ENCODE peak calls at places on chromosome 2, in four cellular contexts. One of them, this sample, is unnamed.

GRCh38 chr2:64212801-64213321 is 68.6 kb upstream of the PELI1 start:
- DNase-seq in IMR-90: peak
- DNase-seq in mesendoderm: no peak
- DNase-seq in H9: no peak
- DNase-seq in this sample: no peak

GRCh38 chr2:235577404-235578330 is 83.8 kb downstream of the AGAP1 start:
- DNase-seq in mesendoderm: no peak
- DNase-seq in H9: no peak
- DNase-seq in IMR-90: peak
- DNase-seq in this sample: no peak

GRCh38 chr2:113167962-113168340 is 5.8 kb upstream of the PSD4 start:
- DNase-seq in IMR-90: no peak
- DNase-seq in mesendoderm: no peak
- DNase-seq in H9: no peak
- DNase-seq in this sample: no peak

GRCh38 chr2:239839306-239839705 is 185.8 kb downstream of the NDUFA10 start:
- DNase-seq in mesendoderm: no peak
- DNase-seq in IMR-90: no peak
- DNase-seq in H9: no peak
- DNase-seq in this sample: no peak

GRCh38 chr2:125581561-125581960 is 1074.4 kb upstream of the GYPC start:
- DNase-seq in IMR-90: no peak
- DNase-seq in mesendoderm: peak
- DNase-seq in H9: no peak
- DNase-seq in this sample: no peak

GRCh38 chr2:216698895-216699294 is 3.5 kb upstream of the IGFBP5 start:
- DNase-seq in mesendoderm: peak
- DNase-seq in IMR-90: peak
- DNase-seq in H9: no peak
- DNase-seq in this sample: no peak

GRCh38 chr2:25617948-25618646 is 55.3 kb downstream of the DTNB start:
- DNase-seq in IMR-90: peak
- DNase-seq in mesendoderm: no peak
- DNase-seq in H9: no peak
- DNase-seq in this sample: no peak

GRCh38 chr2:1968988-1969700 is 224.8 kb upstream of the PXDN start:
- DNase-seq in H9: no peak
- DNase-seq in mesendoderm: peak
- DNase-seq in IMR-90: no peak
- DNase-seq in this sample: no peak

GRCh38 chr2:206112108-206112507 is 26.1 kb upstream of the INO80D start:
- DNase-seq in mesendoderm: no peak
- DNase-seq in H9: no peak
- DNase-seq in IMR-90: no peak
- DNase-seq in this sample: no peak

GRCh38 chr2:207054521-207054920 is 111.2 kb downstream of the KLF7 start:
- DNase-seq in mesendoderm: no peak
- DNase-seq in H9: no peak
- DNase-seq in IMR-90: peak
- DNase-seq in this sample: no peak

GRCh38 chr2:230895536-230896345 is 29.3 kb downstream of the GPR55 start:
- DNase-seq in H9: peak
- DNase-seq in IMR-90: no peak
- DNase-seq in mesendoderm: no peak
- DNase-seq in this sample: no peak

GRCh38 chr2:222399038-222399783 is 25.1 kb upstream of the SGPP2 start:
- DNase-seq in mesendoderm: peak
- DNase-seq in IMR-90: no peak
- DNase-seq in H9: no peak
- DNase-seq in this sample: no peak

GRCh38 chr2:98710709-98711108 is 20.2 kb downstream of the MGAT4A start:
- DNase-seq in IMR-90: no peak
- DNase-seq in H9: no peak
- DNase-seq in mesendoderm: no peak
- DNase-seq in this sample: no peak

GRCh38 chr2:157229572-157229971 is 27.9 kb upstream of the GALNT5 start:
- DNase-seq in mesendoderm: no peak
- DNase-seq in IMR-90: peak
- DNase-seq in H9: no peak
- DNase-seq in this sample: no peak

GRCh38 chr2:201965550-201965949 is 68.1 kb upstream of the FZD7 start:
- DNase-seq in H9: no peak
- DNase-seq in IMR-90: no peak
- DNase-seq in mesendoderm: no peak
- DNase-seq in this sample: no peak

GRCh38 chr2:145906356-145906755 is 1386.4 kb upstream of the ZEB2 start:
- DNase-seq in H9: peak
- DNase-seq in IMR-90: peak
- DNase-seq in mesendoderm: peak
- DNase-seq in this sample: peak

GRCh38 chr2:83900859-83901258 is 558.2 kb downstream of the SUCLG1 start:
- DNase-seq in H9: no peak
- DNase-seq in IMR-90: peak
- DNase-seq in mesendoderm: peak
- DNase-seq in this sample: no peak

GRCh38 chr2:35973132-35973736 is 382.3 kb upstream of the CRIM1 start:
- DNase-seq in H9: no peak
- DNase-seq in mesendoderm: peak
- DNase-seq in IMR-90: peak
- DNase-seq in this sample: no peak

GRCh38 chr2:240584486-240585031 is 2.0 kb upstream of the CAPN10 start:
- DNase-seq in mesendoderm: peak
- DNase-seq in IMR-90: no peak
- DNase-seq in H9: peak
- DNase-seq in this sample: no peak

GRCh38 chr2:128401680-128402079 is 83.0 kb upstream of the HS6ST1 start:
- DNase-seq in H9: peak
- DNase-seq in IMR-90: no peak
- DNase-seq in mesendoderm: no peak
- DNase-seq in this sample: no peak

GRCh38 chr2:196279496-196279895 is 108.1 kb upstream of the STK17B start:
- DNase-seq in mesendoderm: no peak
- DNase-seq in IMR-90: peak
- DNase-seq in H9: no peak
- DNase-seq in this sample: no peak

GRCh38 chr2:37526856-37527255 is 144.6 kb downstream of the CDC42EP3 start:
- DNase-seq in IMR-90: no peak
- DNase-seq in H9: no peak
- DNase-seq in mesendoderm: no peak
- DNase-seq in this sample: no peak

GRCh38 chr2:54983345-54984235 is 66.7 kb downstream of the RTN4 start:
- DNase-seq in H9: no peak
- DNase-seq in IMR-90: no peak
- DNase-seq in mesendoderm: no peak
- DNase-seq in this sample: no peak

GRCh38 chr2:9102861-9103662 is 99.6 kb upstream of the MBOAT2 start:
- DNase-seq in IMR-90: no peak
- DNase-seq in H9: no peak
- DNase-seq in mesendoderm: peak
- DNase-seq in this sample: peak

GRCh38 chr2:137964859-137965459 is 686 bp downstream of the HNMT start:
- DNase-seq in mesendoderm: no peak
- DNase-seq in H9: no peak
- DNase-seq in IMR-90: no peak
- DNase-seq in this sample: no peak

GRCh38 chr2:177543007-177543760 is 150.6 kb downstream of the AGPS start:
- DNase-seq in mesendoderm: no peak
- DNase-seq in IMR-90: peak
- DNase-seq in H9: no peak
- DNase-seq in this sample: no peak

GRCh38 chr2:178195390-178196166 is 1.3 kb downstream of the OSBPL6 start:
- DNase-seq in H9: no peak
- DNase-seq in mesendoderm: no peak
- DNase-seq in IMR-90: no peak
- DNase-seq in this sample: no peak

GRCh38 chr2:161219213-161219612 is 59.0 kb downstream of the TANK start:
- DNase-seq in mesendoderm: no peak
- DNase-seq in H9: no peak
- DNase-seq in IMR-90: no peak
- DNase-seq in this sample: no peak

GRCh38 chr2:173432049-173432754 is 77.5 kb downstream of the CDCA7 start:
- DNase-seq in mesendoderm: no peak
- DNase-seq in H9: no peak
- DNase-seq in IMR-90: peak
- DNase-seq in this sample: no peak

GRCh38 chr2:235180642-235181041 is 228.8 kb downstream of the SH3BP4 start:
- DNase-seq in H9: no peak
- DNase-seq in IMR-90: no peak
- DNase-seq in mesendoderm: no peak
- DNase-seq in this sample: no peak

GRCh38 chr2:169945515-169945914 is 118.3 kb downstream of the UBR3 start:
- DNase-seq in mesendoderm: no peak
- DNase-seq in H9: no peak
- DNase-seq in IMR-90: no peak
- DNase-seq in this sample: no peak

GRCh38 chr2:169452080-169452479 is 27.2 kb upstream of the BBS5 start:
- DNase-seq in mesendoderm: peak
- DNase-seq in H9: no peak
- DNase-seq in IMR-90: peak
- DNase-seq in this sample: no peak

GRCh38 chr2:215612770-215613169 is 176.9 kb upstream of the FN1 start:
- DNase-seq in mesendoderm: peak
- DNase-seq in H9: no peak
- DNase-seq in IMR-90: peak
- DNase-seq in this sample: no peak

GRCh38 chr2:194003911-194004310 is 1653.1 kb upstream of the SLC39A10 start:
- DNase-seq in H9: no peak
- DNase-seq in IMR-90: no peak
- DNase-seq in mesendoderm: no peak
- DNase-seq in this sample: no peak

GRCh38 chr2:120612471-120612870 is 123.2 kb upstream of the GLI2 start:
- DNase-seq in H9: no peak
- DNase-seq in IMR-90: no peak
- DNase-seq in mesendoderm: no peak
- DNase-seq in this sample: no peak

GRCh38 chr2:122794100-122794499 is 1038.6 kb downstream of the TSN start:
- DNase-seq in IMR-90: no peak
- DNase-seq in H9: no peak
- DNase-seq in mesendoderm: no peak
- DNase-seq in this sample: no peak

GRCh38 chr2:68356599-68357239 is 8.4 kb upstream of the PLEK start:
- DNase-seq in IMR-90: no peak
- DNase-seq in mesendoderm: no peak
- DNase-seq in H9: no peak
- DNase-seq in this sample: no peak

GRCh38 chr2:212024040-212024439 is 514.6 kb downstream of the ERBB4 start:
- DNase-seq in mesendoderm: no peak
- DNase-seq in H9: no peak
- DNase-seq in IMR-90: no peak
- DNase-seq in this sample: no peak
- H3K56ac ChIP-seq in mesendoderm: no peak
- H3K56ac ChIP-seq in H9: no peak
- H3K56ac ChIP-seq in IMR-90: no peak
- H3K56ac ChIP-seq in this sample: no peak

GRCh38 chr2:66995636-66996035 is 401.5 kb upstream of the ETAA1 start:
- DNase-seq in IMR-90: no peak
- DNase-seq in H9: no peak
- DNase-seq in mesendoderm: no peak
- DNase-seq in this sample: no peak
- H3K56ac ChIP-seq in IMR-90: no peak
- H3K56ac ChIP-seq in H9: no peak
- H3K56ac ChIP-seq in mesendoderm: no peak
- H3K56ac ChIP-seq in this sample: no peak

DNA sequence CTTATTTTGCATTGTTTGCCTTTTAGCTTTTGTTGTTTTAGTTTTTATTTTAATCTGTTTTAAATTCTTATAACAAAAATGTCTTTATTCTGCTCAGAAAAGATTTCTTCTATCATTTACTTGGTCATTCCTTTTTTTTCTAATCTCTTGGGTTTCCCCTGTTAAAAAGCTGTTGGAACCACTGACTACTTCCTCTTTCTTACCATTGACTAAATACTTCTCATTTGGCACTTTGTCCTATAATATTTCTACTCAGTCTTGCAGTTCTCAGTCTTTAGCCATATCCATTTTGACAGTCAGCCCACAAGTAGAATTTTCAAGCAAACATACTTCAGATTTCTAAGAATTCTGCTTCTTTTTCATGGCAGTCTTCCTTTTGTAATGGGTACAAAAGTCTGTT is 567.2 kb downstream of the SATB2 start:
- DNase-seq in mesendoderm: no peak
- DNase-seq in IMR-90: no peak
- DNase-seq in H9: no peak
- DNase-seq in this sample: no peak
- H3K56ac ChIP-seq in mesendoderm: no peak
- H3K56ac ChIP-seq in IMR-90: no peak
- H3K56ac ChIP-seq in H9: no peak
- H3K56ac ChIP-seq in this sample: no peak

GRCh38 chr2:105928563-105928962 is 183.9 kb downstream of the NCK2 start:
- DNase-seq in H9: no peak
- DNase-seq in mesendoderm: no peak
- DNase-seq in IMR-90: no peak
- DNase-seq in this sample: no peak

GRCh38 chr2:105924271-105924670 is 179.6 kb downstream of the NCK2 start:
- DNase-seq in mesendoderm: no peak
- DNase-seq in H9: no peak
- DNase-seq in IMR-90: no peak
- DNase-seq in this sample: no peak

GRCh38 chr2:105926960-105927678 is 182.4 kb downstream of the NCK2 start:
- DNase-seq in mesendoderm: no peak
- DNase-seq in IMR-90: no peak
- DNase-seq in H9: no peak
- DNase-seq in this sample: no peak

GRCh38 chr2:105924932-105925331 is 180.2 kb downstream of the NCK2 start:
- DNase-seq in IMR-90: no peak
- DNase-seq in H9: no peak
- DNase-seq in mesendoderm: no peak
- DNase-seq in this sample: no peak

GRCh38 chr2:105925390-105925789 is 180.7 kb downstream of the NCK2 start:
- DNase-seq in IMR-90: no peak
- DNase-seq in mesendoderm: no peak
- DNase-seq in H9: no peak
- DNase-seq in this sample: no peak
- H3K56ac ChIP-seq in IMR-90: no peak
- H3K56ac ChIP-seq in mesendoderm: no peak
- H3K56ac ChIP-seq in H9: no peak
- H3K56ac ChIP-seq in this sample: no peak

DNA sequence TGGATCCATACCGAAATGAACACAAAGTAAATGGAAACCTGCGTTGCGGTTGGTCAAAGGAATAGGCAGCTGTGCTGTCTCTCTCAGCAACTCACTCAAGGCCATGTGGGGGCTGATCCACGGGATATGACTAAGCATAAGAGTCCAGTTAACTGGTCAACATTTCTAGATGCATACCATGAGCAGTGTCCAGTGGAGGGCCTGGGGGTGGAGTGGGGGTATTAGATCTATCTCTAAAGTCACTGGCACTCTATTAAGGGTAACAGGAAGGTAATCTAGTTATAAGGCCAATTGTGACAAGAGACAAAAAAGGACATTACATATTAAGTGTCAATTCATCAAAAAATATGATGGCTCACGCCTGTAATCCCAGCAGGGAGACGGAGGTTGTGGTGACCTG is 136.8 kb downstream of the TTC32 start:
- DNase-seq in IMR-90: peak
- DNase-seq in H9: no peak
- DNase-seq in mesendoderm: no peak
- DNase-seq in this sample: no peak
- H3K56ac ChIP-seq in IMR-90: no peak
- H3K56ac ChIP-seq in H9: no peak
- H3K56ac ChIP-seq in mesendoderm: no peak
- H3K56ac ChIP-seq in this sample: no peak

This sample was measured in H1.